ENCODE peak calls at places on chromosomes 11 and 22, in five cellular contexts. W is gastrocnemius medialis; M is CD8-positive, alpha-beta memory T cell; P is adrenal gland; I is kidney. U is an unnamed sample.

GRCh38 chr11:94895451-94895850 is 77.9 kb downstream of the CWC15 start:
- DNase-seq in W (no peak), M (no peak), P (no peak), I (no peak), U (no peak)

GRCh38 chr11:38014405-38014804 is 1416.4 kb upstream of the RAG2 start:
- DNase-seq in W (no peak), M (no peak), P (no peak), I (no peak), U (no peak)

GRCh38 chr11:111978028-111978771 is 41.1 kb downstream of the DIXDC1 start:
- DNase-seq in W (peak), M (no peak), P (peak), I (no peak), U (peak)

GRCh38 chr11:116579857-116580727 is 192.7 kb downstream of the BUD13 start:
- DNase-seq in W (no peak), M (no peak), P (no peak), I (peak), U (no peak)

GRCh38 chr22:19360300-19360792 is 68.8 kb upstream of the CLTCL1 start:
- DNase-seq in W (no peak), M (no peak), P (peak), I (no peak), U (no peak)

GRCh38 chr11:59097113-59097708 is 9.8 kb upstream of the FAM111B start:
- DNase-seq in W (no peak), M (peak), P (peak), I (no peak), U (peak)

GRCh38 chr11:28632338-28632737 is 524.1 kb downstream of the METTL15 start:
- DNase-seq in W (no peak), M (no peak), P (no peak), I (no peak), U (no peak)

GRCh38 chr11:66967670-66968425 is 7.3 kb upstream of the C11orf86 start:
- DNase-seq in W (no peak), M (no peak), P (peak), I (no peak), U (peak)

GRCh38 chr11:131633978-131634377 is 263.6 kb downstream of the NTM start:
- DNase-seq in W (no peak), M (no peak), P (no peak), I (no peak), U (no peak)

GRCh38 chr22:22342697-22343602 is 98.4 kb downstream of the VPREB1 start:
- DNase-seq in W (no peak), M (peak), P (peak), I (peak), U (no peak)

GRCh38 chr22:19875531-19876313 is 21.0 kb upstream of the GNB1L start:
- DNase-seq in W (peak), M (no peak), P (peak), I (peak), U (peak)

GRCh38 chr11:60925685-60926267 is 1.5 kb downstream of the TMEM132A start:
- DNase-seq in W (no peak), M (no peak), P (no peak), I (no peak), U (no peak)

GRCh38 chr11:69508974-69509373 is 27.5 kb downstream of the LINC01488 start:
- DNase-seq in W (no peak), M (no peak), P (no peak), I (no peak), U (no peak)

GRCh38 chr11:117538256-117538655 is 210.6 kb downstream of the CEP164 start:
- DNase-seq in W (no peak), M (no peak), P (no peak), I (no peak), U (no peak)

GRCh38 chr11:85855341-85855656 is at the start of gene CCDC83:
- DNase-seq in W (no peak), M (no peak), P (no peak), I (no peak), U (no peak)

GRCh38 chr11:74953448-74953847 is 4.4 kb downstream of the SPCS2 start:
- DNase-seq in W (no peak), M (no peak), P (no peak), I (no peak), U (no peak)

GRCh38 chr11:69119170-69119569 is 36.6 kb upstream of the SMIM38 start:
- DNase-seq in W (no peak), M (no peak), P (no peak), I (no peak), U (no peak)

GRCh38 chr11:68657021-68657780 is 27.1 kb upstream of the GAL start:
- DNase-seq in W (no peak), M (no peak), P (no peak), I (no peak), U (no peak)

GRCh38 chr11:74182635-74183034 is 11.5 kb downstream of the PPME1 start:
- DNase-seq in W (no peak), M (no peak), P (no peak), I (no peak), U (no peak)

GRCh38 chr11:114525682-114526081 is 34.0 kb downstream of the NXPE1 start:
- DNase-seq in W (no peak), M (no peak), P (no peak), I (no peak), U (no peak)

GRCh38 chr11:79762271-79762935 is 321.6 kb upstream of the TENM4 start:
- DNase-seq in W (no peak), M (no peak), P (no peak), I (no peak), U (no peak)

GRCh38 chr11:116864531-116864930 is 27.1 kb upstream of the APOA1 start:
- DNase-seq in W (no peak), M (no peak), P (no peak), I (no peak), U (no peak)

GRCh38 chr11:32935462-32936029 is 42.9 kb downstream of the QSER1 start:
- DNase-seq in W (no peak), M (no peak), P (no peak), I (no peak), U (no peak)

GRCh38 chr11:60785806-60786361 is 751 bp downstream of the MS4A10 start:
- DNase-seq in W (no peak), M (no peak), P (no peak), I (peak), U (no peak)

GRCh38 chr22:17213976-17214375 is 5.3 kb downstream of the ADA2 start:
- DNase-seq in W (peak), M (no peak), P (peak), I (peak), U (peak)

GRCh38 chr11:61542024-61542461 is 33.5 kb downstream of the LRRC10B start:
- DNase-seq in W (no peak), M (no peak), P (no peak), I (no peak), U (no peak)

GRCh38 chr11:35061516-35062440 is 77.2 kb upstream of the CD44 start:
- DNase-seq in W (no peak), M (no peak), P (no peak), I (no peak), U (no peak)

GRCh38 chr11:44627911-44628729 is 62.7 kb downstream of the CD82 start:
- DNase-seq in W (peak), M (no peak), P (peak), I (no peak), U (peak)

GRCh38 chr11:15748107-15748506 is 608.2 kb downstream of the SOX6 start:
- DNase-seq in W (no peak), M (no peak), P (no peak), I (no peak), U (no peak)

GRCh38 chr11:101914349-101914736 is 467 bp upstream of the CEP126 start:
- DNase-seq in W (no peak), M (no peak), P (no peak), I (no peak), U (no peak)

GRCh38 chr11:101913631-101914030 is 1.2 kb upstream of the CEP126 start:
- DNase-seq in W (no peak), M (no peak), P (no peak), I (no peak), U (no peak)

GRCh38 chr11:101914737-101915426 is at the start of gene CEP126:
- DNase-seq in W (peak), M (peak), P (peak), I (peak), U (peak)

GRCh38 chr11:101916422-101916821 is at the start of gene ANGPTL5:
- DNase-seq in W (no peak), M (no peak), P (no peak), I (no peak), U (no peak)

GRCh38 chr11:101915811-101916291 is 471 bp downstream of the ANGPTL5 start:
- DNase-seq in W (no peak), M (no peak), P (no peak), I (no peak), U (no peak)
- H3K4me3 ChIP-seq in W (peak), M (no peak), P (no peak), I (peak), U (peak)

GRCh38 chr11:105609832-105610781 is at the start of gene GRIA4:
- DNase-seq in W (no peak), M (no peak), P (peak), I (peak), U (peak)
- H3K27ac ChIP-seq in W (no peak), M (no peak), P (no peak), I (no peak), U (no peak)

GRCh38 chr11:30019481-30019880 is 2.7 kb upstream of the KCNA4 start:
- DNase-seq in W (no peak), M (no peak), P (no peak), I (no peak), U (no peak)

GRCh38 chr11:30016588-30017363 is at the start of gene KCNA4:
- DNase-seq in W (no peak), M (no peak), P (no peak), I (peak), U (no peak)

GRCh38 chr11:30018443-30018842 is 1.6 kb upstream of the KCNA4 start:
- DNase-seq in W (no peak), M (no peak), P (no peak), I (peak), U (no peak)

GRCh38 chr11:30015725-30016449 is 943 bp downstream of the KCNA4 start:
- DNase-seq in W (no peak), M (no peak), P (no peak), I (peak), U (no peak)

GRCh38 chr11:30017467-30017895 is 651 bp upstream of the KCNA4 start:
- DNase-seq in W (no peak), M (no peak), P (no peak), I (peak), U (no peak)
- H3K4me3 ChIP-seq in W (no peak), M (no peak), P (no peak), I (no peak), U (no peak)

DNA sequence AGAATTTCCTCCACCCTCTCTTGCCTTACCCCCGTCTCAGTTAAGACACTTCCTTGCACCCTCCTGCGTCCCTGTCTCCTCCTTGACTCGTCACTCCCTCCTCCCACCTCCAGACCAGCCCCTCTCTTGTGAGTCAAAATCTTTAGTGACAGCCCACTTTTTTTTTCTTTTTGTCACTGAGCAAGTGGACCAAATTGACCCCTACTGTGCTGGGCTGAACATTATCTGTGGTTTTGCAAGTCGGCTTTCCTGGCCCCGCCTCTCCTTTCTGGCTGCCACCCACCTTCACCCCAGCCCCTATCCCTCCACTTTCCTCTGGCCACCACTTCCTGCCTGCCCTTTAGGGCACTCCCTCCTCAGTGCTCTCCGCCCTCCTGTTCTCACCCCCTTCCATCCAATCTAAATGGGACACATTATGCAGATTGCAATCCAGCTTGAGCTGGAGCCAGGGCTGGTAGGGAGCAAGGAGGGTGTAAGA is at the start of gene APLNR:
- DNase-seq in W (no peak), M (no peak), P (no peak), I (no peak), U (no peak)
- H3K27ac ChIP-seq in W (no peak), M (no peak), P (peak), I (no peak), U (no peak)

GRCh38 chr11:43581370-43582023 is 99.0 kb upstream of the HSD17B12 start:
- DNase-seq in W (no peak), M (no peak), P (no peak), I (peak), U (no peak)

GRCh38 chr11:43579919-43580276 is 100.6 kb upstream of the HSD17B12 start:
- DNase-seq in W (no peak), M (no peak), P (no peak), I (no peak), U (no peak)

GRCh38 chr11:43582024-43582836 is 98.3 kb upstream of the HSD17B12 start:
- DNase-seq in W (no peak), M (no peak), P (no peak), I (no peak), U (no peak)

GRCh38 chr11:43579171-43579918 is 101.2 kb upstream of the HSD17B12 start:
- DNase-seq in W (no peak), M (no peak), P (no peak), I (peak), U (no peak)

DNA sequence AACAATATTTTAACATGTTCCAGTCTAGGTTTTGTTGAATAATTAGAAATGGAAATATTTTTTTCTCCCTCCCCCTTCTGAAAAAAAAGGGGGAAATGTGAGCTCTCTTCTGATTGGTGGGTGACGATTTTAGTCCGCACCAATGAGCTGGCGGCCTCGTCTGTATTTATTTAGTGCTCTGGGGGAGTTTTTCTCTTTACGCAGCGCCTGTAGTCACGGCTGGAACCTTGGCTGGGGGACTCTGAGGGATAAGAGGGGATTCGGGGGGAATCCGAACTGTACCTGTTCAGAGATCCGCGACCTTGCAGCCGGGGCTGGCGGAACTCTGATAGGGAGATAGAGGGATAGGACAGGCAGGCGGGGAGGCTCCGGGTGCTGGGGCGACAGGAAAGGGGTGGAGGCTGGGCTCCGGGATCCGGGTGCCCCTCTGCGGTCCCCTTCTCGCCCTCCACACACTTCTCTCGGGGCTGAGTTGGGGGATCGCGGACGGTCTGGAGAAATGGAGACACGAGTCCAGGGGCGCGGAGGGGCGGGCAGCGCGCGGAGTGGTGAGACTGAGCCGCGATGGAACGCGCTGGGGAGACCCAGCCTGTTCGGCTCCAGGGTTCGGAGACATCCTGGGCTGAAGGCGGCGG is 99.7 kb upstream of the HSD17B12 start:
- DNase-seq in W (no peak), M (no peak), P (no peak), I (peak), U (no peak)
- H3K4me3 ChIP-seq in W (peak), M (no peak), P (no peak), I (no peak), U (peak)

GRCh38 chr22:35593071-35593884 is 23.9 kb downstream of the MB start:
- DNase-seq in W (no peak), M (no peak), P (no peak), I (no peak), U (no peak)

GRCh38 chr22:35592418-35592967 is 24.6 kb downstream of the MB start:
- DNase-seq in W (peak), M (no peak), P (no peak), I (no peak), U (no peak)

GRCh38 chr22:35591696-35592417 is 25.3 kb downstream of the MB start:
- DNase-seq in W (no peak), M (no peak), P (no peak), I (no peak), U (no peak)

GRCh38 chr22:35594686-35595085 is 22.4 kb downstream of the MB start:
- DNase-seq in W (no peak), M (no peak), P (no peak), I (peak), U (no peak)

GRCh38 chr22:35593885-35594470 is 23.2 kb downstream of the MB start:
- DNase-seq in W (peak), M (no peak), P (no peak), I (peak), U (no peak)
- H3K27ac ChIP-seq in W (peak), M (no peak), P (no peak), I (no peak), U (no peak)

GRCh38 chr11:77136784-77137420 is 8.9 kb downstream of the MYO7A start:
- DNase-seq in W (no peak), M (no peak), P (no peak), I (no peak), U (no peak)

GRCh38 chr11:77138106-77138649 is 10.1 kb downstream of the MYO7A start:
- DNase-seq in W (no peak), M (no peak), P (no peak), I (peak), U (no peak)

GRCh38 chr11:77135069-77135468 is 7.0 kb downstream of the MYO7A start:
- DNase-seq in W (no peak), M (no peak), P (no peak), I (no peak), U (no peak)

GRCh38 chr11:77137421-77137820 is 9.4 kb downstream of the MYO7A start:
- DNase-seq in W (no peak), M (no peak), P (no peak), I (no peak), U (no peak)

GRCh38 chr11:77136074-77136473 is 8.0 kb downstream of the MYO7A start:
- DNase-seq in W (no peak), M (no peak), P (no peak), I (no peak), U (no peak)
- H3K4me3 ChIP-seq in W (no peak), M (no peak), P (no peak), I (no peak), U (no peak)

U was measured in tibial artery.